ENCODE peak calls at places on chromosomes 13 and 19, in ten cellular contexts. One of them, this sample, is unnamed.

GRCh38 chr19:39021063-39021462 is 11.3 kb downstream of the FBXO27 start:
- DNase-seq in thoracic aorta: no peak
- DNase-seq in H1: no peak
- DNase-seq in GM23338: no peak
- DNase-seq in pancreas: no peak
- DNase-seq in body of pancreas: no peak
- DNase-seq in uterus: no peak
- DNase-seq in endothelial cell of umbilical vein: no peak
- DNase-seq in AG04450: no peak
- DNase-seq in HCT116: no peak
- DNase-seq in this sample: no peak

GRCh38 chr13:112699318-112699918 is 9.6 kb downstream of the ATP11A start:
- DNase-seq in thoracic aorta: no peak
- DNase-seq in H1: no peak
- DNase-seq in GM23338: no peak
- DNase-seq in pancreas: no peak
- DNase-seq in body of pancreas: no peak
- DNase-seq in uterus: no peak
- DNase-seq in endothelial cell of umbilical vein: no peak
- DNase-seq in AG04450: no peak
- DNase-seq in HCT116: no peak
- DNase-seq in this sample: no peak

GRCh38 chr13:30792257-30793000 is 57.1 kb downstream of the ALOX5AP start:
- DNase-seq in thoracic aorta: peak
- DNase-seq in H1: no peak
- DNase-seq in GM23338: peak
- DNase-seq in pancreas: peak
- DNase-seq in body of pancreas: peak
- DNase-seq in uterus: peak
- DNase-seq in endothelial cell of umbilical vein: peak
- DNase-seq in AG04450: peak
- DNase-seq in HCT116: peak
- DNase-seq in this sample: peak

GRCh38 chr19:55433292-55433691 is 9.8 kb downstream of the SHISA7 start:
- DNase-seq in thoracic aorta: no peak
- DNase-seq in H1: no peak
- DNase-seq in GM23338: no peak
- DNase-seq in pancreas: no peak
- DNase-seq in body of pancreas: no peak
- DNase-seq in uterus: no peak
- DNase-seq in endothelial cell of umbilical vein: no peak
- DNase-seq in AG04450: no peak
- DNase-seq in HCT116: no peak
- DNase-seq in this sample: no peak

GRCh38 chr13:71632721-71633120 is 234.3 kb downstream of the DACH1 start:
- DNase-seq in thoracic aorta: no peak
- DNase-seq in H1: no peak
- DNase-seq in GM23338: no peak
- DNase-seq in pancreas: no peak
- DNase-seq in body of pancreas: no peak
- DNase-seq in uterus: no peak
- DNase-seq in endothelial cell of umbilical vein: peak
- DNase-seq in AG04450: no peak
- DNase-seq in HCT116: no peak
- DNase-seq in this sample: no peak

GRCh38 chr13:82772802-82773201 is 1109.5 kb downstream of the SLITRK1 start:
- DNase-seq in thoracic aorta: no peak
- DNase-seq in H1: no peak
- DNase-seq in GM23338: no peak
- DNase-seq in pancreas: no peak
- DNase-seq in body of pancreas: no peak
- DNase-seq in uterus: no peak
- DNase-seq in endothelial cell of umbilical vein: no peak
- DNase-seq in AG04450: no peak
- DNase-seq in HCT116: no peak
- DNase-seq in this sample: no peak

GRCh38 chr19:41376241-41376997 is at the start of gene TMEM91:
- DNase-seq in thoracic aorta: no peak
- DNase-seq in H1: no peak
- DNase-seq in GM23338: peak
- DNase-seq in pancreas: peak
- DNase-seq in body of pancreas: peak
- DNase-seq in uterus: peak
- DNase-seq in endothelial cell of umbilical vein: peak
- DNase-seq in AG04450: no peak
- DNase-seq in HCT116: no peak
- DNase-seq in this sample: peak

GRCh38 chr13:113754691-113755090 is 4.3 kb upstream of the TMEM255B start:
- DNase-seq in thoracic aorta: no peak
- DNase-seq in H1: no peak
- DNase-seq in GM23338: no peak
- DNase-seq in pancreas: no peak
- DNase-seq in body of pancreas: no peak
- DNase-seq in uterus: no peak
- DNase-seq in endothelial cell of umbilical vein: no peak
- DNase-seq in AG04450: no peak
- DNase-seq in HCT116: no peak
- DNase-seq in this sample: no peak

GRCh38 chr13:51643882-51644281 is 59.6 kb downstream of the WDFY2 start:
- DNase-seq in thoracic aorta: no peak
- DNase-seq in H1: no peak
- DNase-seq in GM23338: no peak
- DNase-seq in pancreas: no peak
- DNase-seq in body of pancreas: no peak
- DNase-seq in uterus: no peak
- DNase-seq in endothelial cell of umbilical vein: peak
- DNase-seq in AG04450: peak
- DNase-seq in HCT116: peak
- DNase-seq in this sample: no peak

GRCh38 chr13:60112771-60113170 is 51.0 kb downstream of the DIAPH3 start:
- DNase-seq in thoracic aorta: no peak
- DNase-seq in H1: no peak
- DNase-seq in GM23338: no peak
- DNase-seq in pancreas: no peak
- DNase-seq in body of pancreas: no peak
- DNase-seq in uterus: no peak
- DNase-seq in endothelial cell of umbilical vein: no peak
- DNase-seq in AG04450: no peak
- DNase-seq in HCT116: no peak
- DNase-seq in this sample: no peak

GRCh38 chr13:75744127-75744526 is 108.0 kb downstream of the LMO7 start:
- DNase-seq in thoracic aorta: no peak
- DNase-seq in H1: no peak
- DNase-seq in GM23338: no peak
- DNase-seq in pancreas: no peak
- DNase-seq in body of pancreas: no peak
- DNase-seq in uterus: no peak
- DNase-seq in endothelial cell of umbilical vein: no peak
- DNase-seq in AG04450: no peak
- DNase-seq in HCT116: no peak
- DNase-seq in this sample: no peak

GRCh38 chr19:5001547-5002131 is 32.7 kb downstream of the KDM4B start:
- DNase-seq in thoracic aorta: no peak
- DNase-seq in H1: no peak
- DNase-seq in GM23338: peak
- DNase-seq in pancreas: no peak
- DNase-seq in body of pancreas: no peak
- DNase-seq in uterus: no peak
- DNase-seq in endothelial cell of umbilical vein: peak
- DNase-seq in AG04450: no peak
- DNase-seq in HCT116: peak
- DNase-seq in this sample: peak

GRCh38 chr19:39765091-39766076 is 13.3 kb upstream of the LEUTX start:
- DNase-seq in thoracic aorta: no peak
- DNase-seq in H1: peak
- DNase-seq in GM23338: peak
- DNase-seq in pancreas: no peak
- DNase-seq in body of pancreas: peak
- DNase-seq in uterus: peak
- DNase-seq in endothelial cell of umbilical vein: peak
- DNase-seq in AG04450: no peak
- DNase-seq in HCT116: peak
- DNase-seq in this sample: peak

GRCh38 chr13:28037399-28037798 is 48.9 kb upstream of the URAD start:
- DNase-seq in thoracic aorta: no peak
- DNase-seq in H1: no peak
- DNase-seq in GM23338: no peak
- DNase-seq in pancreas: no peak
- DNase-seq in body of pancreas: no peak
- DNase-seq in uterus: no peak
- DNase-seq in endothelial cell of umbilical vein: no peak
- DNase-seq in AG04450: no peak
- DNase-seq in HCT116: peak
- DNase-seq in this sample: no peak

GRCh38 chr19:38988632-38989031 is 13.1 kb upstream of the FBXO17 start:
- DNase-seq in thoracic aorta: no peak
- DNase-seq in H1: no peak
- DNase-seq in GM23338: no peak
- DNase-seq in pancreas: no peak
- DNase-seq in body of pancreas: no peak
- DNase-seq in uterus: no peak
- DNase-seq in endothelial cell of umbilical vein: no peak
- DNase-seq in AG04450: no peak
- DNase-seq in HCT116: no peak
- DNase-seq in this sample: no peak

GRCh38 chr13:51689597-51689996 is 105.3 kb downstream of the WDFY2 start:
- DNase-seq in thoracic aorta: no peak
- DNase-seq in H1: no peak
- DNase-seq in GM23338: no peak
- DNase-seq in pancreas: no peak
- DNase-seq in body of pancreas: no peak
- DNase-seq in uterus: no peak
- DNase-seq in endothelial cell of umbilical vein: no peak
- DNase-seq in AG04450: no peak
- DNase-seq in HCT116: no peak
- DNase-seq in this sample: no peak

GRCh38 chr13:30874561-30874960 is 31.5 kb upstream of the MEDAG start:
- DNase-seq in thoracic aorta: no peak
- DNase-seq in H1: no peak
- DNase-seq in GM23338: no peak
- DNase-seq in pancreas: no peak
- DNase-seq in body of pancreas: no peak
- DNase-seq in uterus: no peak
- DNase-seq in endothelial cell of umbilical vein: no peak
- DNase-seq in AG04450: no peak
- DNase-seq in HCT116: no peak
- DNase-seq in this sample: no peak

DNA sequence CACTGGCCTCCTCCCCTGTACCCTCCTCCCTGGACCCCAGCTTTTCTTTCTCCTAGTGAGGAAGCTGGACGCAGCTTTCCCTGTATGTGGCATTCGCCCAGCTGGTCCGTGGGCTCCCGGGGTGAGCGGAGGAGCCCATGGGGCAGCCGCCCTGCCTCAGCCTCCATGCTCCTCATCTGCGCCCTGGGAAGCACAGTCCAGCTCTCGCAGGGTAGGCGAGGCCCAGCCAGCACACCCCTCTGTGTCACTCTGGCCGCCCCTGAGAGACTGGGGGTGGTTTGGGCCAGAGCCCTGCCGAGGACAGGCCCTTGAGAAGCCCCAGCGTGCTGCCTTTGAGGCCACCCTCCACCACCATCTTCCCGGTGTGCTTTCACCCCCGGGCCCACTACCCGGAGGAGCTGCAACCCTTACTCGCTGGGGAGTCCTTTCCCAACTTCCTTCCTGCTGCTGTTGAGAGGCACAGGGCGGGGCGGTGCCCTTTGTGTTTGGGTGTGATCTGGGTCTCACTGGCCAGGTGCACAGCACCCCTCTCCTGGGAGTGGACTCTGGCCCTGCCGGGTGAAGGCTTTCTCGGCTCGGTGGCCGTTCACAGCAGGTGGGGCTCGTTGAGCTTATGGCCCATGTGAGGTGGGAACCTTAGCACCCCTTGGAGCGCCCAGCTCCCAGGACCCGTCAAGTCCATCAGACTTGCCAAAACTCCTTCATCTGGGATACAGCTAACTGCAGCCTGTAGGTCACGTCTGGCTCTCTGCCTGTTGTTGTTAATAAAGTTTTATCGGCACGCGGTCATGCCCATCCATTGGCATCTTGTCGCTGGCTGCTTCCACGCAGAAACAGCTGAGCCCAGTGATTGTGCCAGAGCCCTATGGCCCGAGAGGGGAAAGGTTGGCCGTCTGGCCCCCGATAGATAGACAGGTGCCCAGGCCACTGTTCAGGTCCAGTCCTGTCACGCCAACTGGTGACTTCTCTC is 3.2 kb downstream of the NCLN start:
- DNase-seq in thoracic aorta: no peak
- DNase-seq in H1: no peak
- DNase-seq in GM23338: no peak
- DNase-seq in pancreas: no peak
- DNase-seq in body of pancreas: no peak
- DNase-seq in uterus: no peak
- DNase-seq in endothelial cell of umbilical vein: no peak
- DNase-seq in AG04450: no peak
- DNase-seq in HCT116: no peak
- DNase-seq in this sample: no peak
- H3K4me3 ChIP-seq in thoracic aorta: no peak
- H3K4me3 ChIP-seq in H1: no peak
- H3K4me3 ChIP-seq in GM23338: no peak
- H3K4me3 ChIP-seq in pancreas: no peak
- H3K4me3 ChIP-seq in body of pancreas: no peak
- H3K4me3 ChIP-seq in uterus: no peak
- H3K4me3 ChIP-seq in endothelial cell of umbilical vein: no peak
- H3K4me3 ChIP-seq in AG04450: no peak
- H3K4me3 ChIP-seq in HCT116: no peak
- H3K4me3 ChIP-seq in this sample: no peak

GRCh38 chr19:3520166-3521103 is 14.3 kb downstream of the FZR1 start:
- DNase-seq in thoracic aorta: no peak
- DNase-seq in H1: no peak
- DNase-seq in GM23338: peak
- DNase-seq in pancreas: no peak
- DNase-seq in body of pancreas: no peak
- DNase-seq in uterus: no peak
- DNase-seq in endothelial cell of umbilical vein: no peak
- DNase-seq in AG04450: no peak
- DNase-seq in HCT116: no peak
- DNase-seq in this sample: no peak
- TF ChIP-seq CTCF in thoracic aorta: no peak
- TF ChIP-seq CTCF in H1: peak
- TF ChIP-seq CTCF in GM23338: peak
- TF ChIP-seq CTCF in pancreas: no peak
- TF ChIP-seq CTCF in body of pancreas: no peak
- TF ChIP-seq CTCF in uterus: no peak
- TF ChIP-seq CTCF in endothelial cell of umbilical vein: no peak
- TF ChIP-seq CTCF in AG04450: no peak
- TF ChIP-seq CTCF in HCT116: no peak
- TF ChIP-seq CTCF in this sample: peak

GRCh38 chr19:2167896-2168618 is 4.3 kb downstream of the DOT1L start:
- DNase-seq in thoracic aorta: peak
- DNase-seq in H1: no peak
- DNase-seq in GM23338: no peak
- DNase-seq in pancreas: peak
- DNase-seq in body of pancreas: no peak
- DNase-seq in uterus: peak
- DNase-seq in endothelial cell of umbilical vein: peak
- DNase-seq in AG04450: no peak
- DNase-seq in HCT116: no peak
- DNase-seq in this sample: peak
- H3K27ac ChIP-seq in thoracic aorta: peak
- H3K27ac ChIP-seq in H1: no peak
- H3K27ac ChIP-seq in GM23338: no peak
- H3K27ac ChIP-seq in pancreas: peak
- H3K27ac ChIP-seq in body of pancreas: peak
- H3K27ac ChIP-seq in uterus: peak
- H3K27ac ChIP-seq in endothelial cell of umbilical vein: peak
- H3K27ac ChIP-seq in AG04450: peak
- H3K27ac ChIP-seq in HCT116: peak
- H3K27ac ChIP-seq in this sample: peak

GRCh38 chr19:45615795-45616708 is 14.0 kb upstream of the GPR4 start:
- DNase-seq in thoracic aorta: no peak
- DNase-seq in H1: peak
- DNase-seq in GM23338: peak
- DNase-seq in pancreas: peak
- DNase-seq in body of pancreas: peak
- DNase-seq in uterus: peak
- DNase-seq in endothelial cell of umbilical vein: peak
- DNase-seq in AG04450: peak
- DNase-seq in HCT116: peak
- DNase-seq in this sample: peak
- H3K4me3 ChIP-seq in thoracic aorta: no peak
- H3K4me3 ChIP-seq in H1: peak
- H3K4me3 ChIP-seq in GM23338: peak
- H3K4me3 ChIP-seq in pancreas: no peak
- H3K4me3 ChIP-seq in body of pancreas: peak
- H3K4me3 ChIP-seq in uterus: no peak
- H3K4me3 ChIP-seq in endothelial cell of umbilical vein: peak
- H3K4me3 ChIP-seq in AG04450: no peak
- H3K4me3 ChIP-seq in HCT116: peak
- H3K4me3 ChIP-seq in this sample: no peak

This sample was measured in WERI-Rb-1.